ENCODE peak calls at places on chromosomes 6 and 20, in six cellular contexts. E is OCI-LY7; D is CD8-positive, alpha-beta T cell; O is spleen; F is tibial nerve; K is CD4-positive, alpha-beta memory T cell. A is an unnamed sample.

GRCh38 chr6:7899046-7899888 is 11.3 kb downstream of the TXNDC5 start:
- DNase-seq in E (peak; percentile 59), D (no peak), O (no peak), F (no peak), K (no peak), A (no peak)

GRCh38 chr20:41436679-41437078 is 70.1 kb upstream of the EMILIN3 start:
- DNase-seq in E (no peak), D (no peak), O (no peak), F (no peak), K (peak; percentile 2), A (no peak)

GRCh38 chr6:53718597-53719460 is 53.3 kb upstream of the KLHL31 start:
- DNase-seq in E (peak; percentile 71), D (peak; percentile 18), O (no peak), F (no peak), K (peak; percentile 29), A (no peak)

GRCh38 chr6:163383912-163384311 is 30.6 kb upstream of the QKI start:
- DNase-seq in E (no peak), D (no peak), O (no peak), F (no peak), K (no peak), A (no peak)

GRCh38 chr6:144064402-144064830 is 31.0 kb downstream of the SF3B5 start:
- DNase-seq in E (peak; percentile 49), D (peak; percentile 22), O (peak; percentile 94), F (peak; percentile 17), K (peak; percentile 46), A (no peak)

GRCh38 chr20:62539208-62539607 is 63.4 kb upstream of the GATA5 start:
- DNase-seq in E (no peak), D (no peak), O (no peak), F (no peak), K (no peak), A (no peak)

GRCh38 chr6:24486065-24486464 is 3.3 kb downstream of the GPLD1 start:
- DNase-seq in E (no peak), D (no peak), O (no peak), F (no peak), K (no peak), A (no peak)

GRCh38 chr6:121794630-121795029 is 359.2 kb downstream of the GJA1 start:
- DNase-seq in E (no peak), D (no peak), O (no peak), F (no peak), K (no peak), A (no peak)

GRCh38 chr6:155352812-155353211 is 38.5 kb upstream of the TFB1M start:
- DNase-seq in E (no peak), D (no peak), O (no peak), F (no peak), K (no peak), A (no peak)

GRCh38 chr6:15389079-15389758 is 143.3 kb downstream of the JARID2 start:
- DNase-seq in E (no peak), D (no peak), O (no peak), F (no peak), K (no peak), A (no peak)

GRCh38 chr6:137148291-137149076 is 25.0 kb downstream of the IL22RA2 start:
- DNase-seq in E (no peak), D (no peak), O (no peak), F (no peak), K (no peak), A (no peak)

GRCh38 chr6:165034271-165034741 is 275.1 kb downstream of the C6orf118 start:
- DNase-seq in E (no peak), D (no peak), O (no peak), F (no peak), K (no peak), A (no peak)

GRCh38 chr20:29119141-29119540 is 2138.3 kb upstream of the DEFB115 start:
- DNase-seq in E (no peak), D (no peak), O (no peak), F (no peak), K (no peak), A (no peak)

GRCh38 chr20:29123861-29124260 is 2133.6 kb upstream of the DEFB115 start:
- DNase-seq in E (no peak), D (no peak), O (no peak), F (no peak), K (no peak), A (no peak)
- H3K9me3 ChIP-seq in E (no peaks in the 10 kb centered on the region), D (no peaks in the 10 kb centered on the region), O (peaks cover 13% of the 10 kb centered on the region), F (no peaks in the 10 kb centered on the region), K (peaks cover 3% of the 10 kb centered on the region), A (peaks cover 5% of the 10 kb centered on the region)

GRCh38 chr20:2398453-2398852 is 17.8 kb downstream of the TGM6 start:
- DNase-seq in E (no peak), D (no peak), O (no peak), F (no peak), K (no peak), A (no peak)

GRCh38 chr20:2397091-2397490 is 16.4 kb downstream of the TGM6 start:
- DNase-seq in E (no peak), D (no peak), O (no peak), F (no peak), K (no peak), A (no peak)

GRCh38 chr20:2396241-2396814 is 15.6 kb downstream of the TGM6 start:
- DNase-seq in E (no peak), D (no peak), O (no peak), F (no peak), K (no peak), A (no peak)

GRCh38 chr20:2399390-2399789 is 18.7 kb downstream of the TGM6 start:
- DNase-seq in E (no peak), D (no peak), O (no peak), F (no peak), K (no peak), A (no peak)

DNA sequence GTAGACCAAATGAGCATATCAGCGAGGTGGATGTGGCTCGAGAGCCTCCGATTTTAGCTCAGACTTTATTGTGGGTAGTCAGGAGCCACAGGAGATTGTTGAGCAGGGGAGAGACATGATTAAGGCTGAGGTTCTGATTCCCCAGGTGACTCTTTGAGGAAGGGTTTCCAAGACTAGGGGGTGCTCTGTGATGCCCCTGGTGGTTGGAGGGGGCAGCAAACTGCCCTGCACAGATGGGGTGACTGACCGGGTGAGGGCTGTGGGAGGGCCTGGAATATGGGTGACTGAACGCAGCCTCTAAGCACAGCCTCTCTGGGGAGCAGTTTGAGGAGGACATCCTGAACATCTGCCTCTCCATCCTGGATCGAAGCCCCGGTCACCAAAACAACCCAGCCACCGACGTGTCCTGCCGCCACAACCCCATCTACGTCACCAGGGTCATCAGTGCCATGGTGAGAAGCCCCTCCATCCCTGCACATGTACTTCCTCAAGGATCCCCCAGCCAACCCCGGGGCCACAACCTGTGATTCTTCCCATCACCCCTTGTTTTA is 17.0 kb downstream of the TGM6 start:
- DNase-seq in E (no peak), D (no peak), O (no peak), F (no peak), K (no peak), A (no peak)
- H3K4me1 ChIP-seq in E (no peaks in the 10 kb centered on the region), D (no peaks in the 10 kb centered on the region), O (no peaks in the 10 kb centered on the region), F (no peaks in the 10 kb centered on the region), K (no peaks in the 10 kb centered on the region), A (no peaks in the 10 kb centered on the region)

GRCh38 chr20:46501961-46502360 is 11.4 kb downstream of the ZNF334 start:
- DNase-seq in E (no peak), D (no peak), O (no peak), F (no peak), K (no peak), A (no peak)
- H3K4me3 ChIP-seq in E (no peak overlapping the region), D (no peak overlapping the region), O (no peak overlapping the region), F (no peak overlapping the region), K (no peak overlapping the region), A (no peak overlapping the region)

GRCh38 chr6:118456982-118457381 is 91.1 kb upstream of the PLN start:
- DNase-seq in E (no peak), D (no peak), O (no peak), F (no peak), K (no peak), A (no peak)

GRCh38 chr6:118451839-118452238 is 96.3 kb upstream of the PLN start:
- DNase-seq in E (no peak), D (no peak), O (no peak), F (no peak), K (no peak), A (no peak)
- H3K9me3 ChIP-seq in E (peaks cover 5% of the 10 kb centered on the region), D (peaks cover 19% of the 10 kb centered on the region), O (peaks cover 45% of the 10 kb centered on the region), F (no peaks in the 10 kb centered on the region), K (peaks cover 5% of the 10 kb centered on the region), A (peaks cover 29% of the 10 kb centered on the region)

GRCh38 chr20:58109126-58109880 is 119.2 kb downstream of the ANKRD60 start:
- DNase-seq in E (no peak), D (no peak), O (no peak), F (no peak), K (no peak), A (no peak)

GRCh38 chr20:58103961-58104360 is 124.5 kb downstream of the ANKRD60 start:
- DNase-seq in E (no peak), D (no peak), O (no peak), F (no peak), K (no peak), A (no peak)

GRCh38 chr20:58106143-58106750 is 122.2 kb downstream of the ANKRD60 start:
- DNase-seq in E (no peak), D (no peak), O (no peak), F (no peak), K (no peak), A (no peak)

GRCh38 chr20:58109918-58110635 is 118.4 kb downstream of the ANKRD60 start:
- DNase-seq in E (no peak), D (no peak), O (no peak), F (no peak), K (no peak), A (no peak)

GRCh38 chr20:58107533-58107932 is 120.9 kb downstream of the ANKRD60 start:
- DNase-seq in E (no peak), D (no peak), O (no peak), F (no peak), K (no peak), A (no peak)
- H3K4me1 ChIP-seq in E (peaks cover 6% of the 10 kb centered on the region), D (no peaks in the 10 kb centered on the region), O (no peaks in the 10 kb centered on the region), F (peaks cover 18% of the 10 kb centered on the region), K (no peaks in the 10 kb centered on the region), A (no peaks in the 10 kb centered on the region)